ENCODE peak calls at places on chromosomes 1 and 21, in eight cellular contexts. O, T, Z, W, H, K, N and X are unnamed samples.
A peak's percentile ranks its signal among the peaks of the same experiment; 100 is the strongest.

GRCh38 chr1:201639391-201639790 is 100.5 kb downstream of the NAV1 start:
- DNase-seq in W (no peak), K (no peak), O (no peak), H (no peak), T (no peak), N (no peak), Z (no peak), X (no peak)

GRCh38 chr1:34132161-34132420 is 32.9 kb downstream of the CSMD2 start:
- DNase-seq in T (no peak), O (peak; percentile 4), W (no peak), N (no peak), K (peak; percentile 21), Z (no peak), H (no peak), X (no peak)

GRCh38 chr1:110421159-110421777 is 13.8 kb upstream of the LAMTOR5 start:
- DNase-seq in Z (no peak), O (no peak), H (peak; percentile 49), T (no peak), W (peak; percentile 61), N (no peak), K (no peak), X (no peak)

GRCh38 chr1:44289530-44289929 is 65.5 kb downstream of the ERI3 start:
- DNase-seq in T (no peak), K (no peak), W (no peak), N (no peak), H (no peak), O (no peak), Z (no peak), X (no peak)

GRCh38 chr1:174262747-174263241 is 103.5 kb downstream of the RABGAP1L start:
- DNase-seq in O (no peak), H (peak; percentile 59), K (no peak), N (no peak), W (peak; percentile 68), Z (no peak), T (no peak), X (peak; percentile 15)

GRCh38 chr1:10724948-10725852 is 71.2 kb downstream of the CASZ1 start:
- DNase-seq in T (peak; percentile 93), K (no peak), H (no peak), O (no peak), Z (no peak), N (peak; percentile 93), W (peak; percentile 36), X (no peak)

GRCh38 chr1:117584181-117584580 is 21.7 kb upstream of the TENT5C start:
- DNase-seq in W (no peak), T (no peak), N (no peak), K (no peak), Z (no peak), H (no peak), O (no peak), X (no peak)

GRCh38 chr1:40939320-40940059 is 40.0 kb upstream of the CTPS1 start:
- DNase-seq in Z (no peak), K (no peak), O (no peak), W (peak; percentile 16), N (peak; percentile 27), T (no peak), H (peak; percentile 51), X (no peak)

GRCh38 chr1:172699111-172699510 is 40.2 kb downstream of the FASLG start:
- DNase-seq in N (no peak), H (peak; percentile 34), O (no peak), T (no peak), W (peak; percentile 73), Z (peak; percentile 82), K (no peak), X (peak; percentile 72)

GRCh38 chr1:84763912-84764675 is 73.8 kb upstream of the SSX2IP start:
- DNase-seq in N (no peak), W (no peak), H (no peak), O (no peak), T (no peak), K (no peak), Z (no peak), X (no peak)

GRCh38 chr1:18681423-18681835 is 50.8 kb downstream of the PAX7 start:
- DNase-seq in Z (no peak), W (peak; percentile 26), K (no peak), N (no peak), O (no peak), H (peak; percentile 2), T (no peak), X (peak; percentile 19)

GRCh38 chr1:176533020-176533419 is 70.0 kb downstream of the PAPPA2 start:
- DNase-seq in N (no peak), K (no peak), W (no peak), O (no peak), Z (no peak), H (no peak), T (no peak), X (no peak)

GRCh38 chr1:218371927-218372672 is 27.0 kb downstream of the TGFB2 start:
- DNase-seq in W (peak; percentile 70), T (no peak), N (no peak), K (no peak), Z (no peak), H (peak; percentile 68), O (no peak), X (no peak)

GRCh38 chr1:31748265-31748859 is 15.8 kb downstream of the ADGRB2 start:
- DNase-seq in Z (no peak), H (peak; percentile 20), K (no peak), O (no peak), T (no peak), N (no peak), W (no peak), X (no peak)

GRCh38 chr1:235923466-235924008 is 56.8 kb upstream of the LYST start:
- DNase-seq in O (no peak), N (peak; percentile 29), T (no peak), H (peak; percentile 87), Z (peak; percentile 45), K (no peak), W (no peak), X (peak; percentile 38)

GRCh38 chr21:37878946-37879660 is 37.2 kb downstream of the KCNJ6 start:
- DNase-seq in N (no peak), H (peak; percentile 58), T (no peak), W (peak; percentile 95), O (no peak), K (peak; percentile 65), Z (no peak), X (no peak)

GRCh38 chr1:204408074-204408507 is 3.5 kb downstream of the PPP1R15B start:
- DNase-seq in O (peak; percentile 91), T (peak; percentile 87), W (peak; percentile 80), Z (peak; percentile 39), K (no peak), H (peak; percentile 70), N (peak; percentile 97), X (peak; percentile 42)

GRCh38 chr21:46058339-46059145 is 39.4 kb upstream of the COL6A2 start:
- DNase-seq in W (no peak), N (no peak), O (no peak), T (peak; percentile 59), H (no peak), Z (no peak), K (peak; percentile 22), X (no peak)

GRCh38 chr1:8302181-8302681 is 15.7 kb upstream of the SLC45A1 start:
- DNase-seq in W (peak; percentile 77), O (no peak), Z (no peak), H (no peak), N (no peak), T (no peak), K (no peak), X (no peak)

GRCh38 chr1:50774759-50775351 is 185.2 kb downstream of the FAF1 start:
- DNase-seq in Z (no peak), H (peak; percentile 67), O (no peak), N (no peak), T (no peak), K (no peak), W (peak; percentile 45), X (peak; percentile 26)

GRCh38 chr21:46057710-46058241 is 40.1 kb upstream of the COL6A2 start:
- DNase-seq in T (peak; percentile 69), K (peak; percentile 34), W (no peak), O (no peak), N (no peak), H (no peak), Z (no peak), X (no peak)

GRCh38 chr1:219000606-219001005 is 173.1 kb upstream of the LYPLAL1 start:
- DNase-seq in K (no peak), H (no peak), T (no peak), Z (no peak), W (peak; percentile 45), O (no peak), N (no peak), X (no peak)

GRCh38 chr1:235199441-235199840 is 38.4 kb upstream of the RBM34 start:
- DNase-seq in K (no peak), Z (no peak), O (no peak), N (peak; percentile 22), W (peak; percentile 42), H (peak; percentile 53), T (no peak), X (no peak)

GRCh38 chr21:31873696-31874599 is 1.1 kb downstream of the HUNK start:
- DNase-seq in K (peak; percentile 82), H (peak; percentile 28), O (no peak), W (peak; percentile 25), Z (no peak), T (peak; percentile 85), N (peak; percentile 22), X (no peak)

GRCh38 chr1:2412773-2413494 is 570 bp upstream of the PEX10 start:
- DNase-seq in O (peak; percentile 75), W (peak; percentile 50), N (peak; percentile 26), Z (no peak), T (no peak), K (no peak), H (peak; percentile 61), X (no peak)

GRCh38 chr1:227938276-227938675 is 9.5 kb downstream of the WNT9A start:
- DNase-seq in Z (no peak), O (no peak), N (no peak), T (no peak), W (no peak), K (no peak), H (no peak), X (no peak)
- H3K4me1 ChIP-seq in Z (no peaks in the 10 kb centered on the region), O (peaks cover 19% of the 10 kb centered on the region), N (no peaks in the 10 kb centered on the region), T (no peaks in the 10 kb centered on the region), W (no peaks in the 10 kb centered on the region), K (no peaks in the 10 kb centered on the region), H (peaks cover 24% of the 10 kb centered on the region), X (no peaks in the 10 kb centered on the region)

GRCh38 chr1:1171551-1172340 is 1.9 kb upstream of the TTLL10 start:
- DNase-seq in Z (peak; percentile 70), K (no peak), N (no peak), H (no peak), W (no peak), O (no peak), T (peak; percentile 64), X (no peak)
- H3K4me1 ChIP-seq in Z (peaks cover 41% of the 10 kb centered on the region), K (no peaks in the 10 kb centered on the region), N (no peaks in the 10 kb centered on the region), H (peaks cover 69% of the 10 kb centered on the region), W (no peaks in the 10 kb centered on the region), O (peaks cover 7% of the 10 kb centered on the region), T (no peaks in the 10 kb centered on the region), X (peaks cover 47% of the 10 kb centered on the region)

GRCh38 chr1:151715726-151716404 is 738 bp downstream of the CELF3 start:
- DNase-seq in H (no peak), K (no peak), N (no peak), W (no peak), O (no peak), Z (no peak), T (no peak), X (no peak)
- H3K4me1 ChIP-seq in H (peaks cover 9% of the 10 kb centered on the region), K (no peaks in the 10 kb centered on the region), N (peaks cover 18% of the 10 kb centered on the region), W (no peaks in the 10 kb centered on the region), O (peaks cover 24% of the 10 kb centered on the region), Z (peaks cover 7% of the 10 kb centered on the region), T (no peaks in the 10 kb centered on the region), X (peaks cover 14% of the 10 kb centered on the region)

DNA sequence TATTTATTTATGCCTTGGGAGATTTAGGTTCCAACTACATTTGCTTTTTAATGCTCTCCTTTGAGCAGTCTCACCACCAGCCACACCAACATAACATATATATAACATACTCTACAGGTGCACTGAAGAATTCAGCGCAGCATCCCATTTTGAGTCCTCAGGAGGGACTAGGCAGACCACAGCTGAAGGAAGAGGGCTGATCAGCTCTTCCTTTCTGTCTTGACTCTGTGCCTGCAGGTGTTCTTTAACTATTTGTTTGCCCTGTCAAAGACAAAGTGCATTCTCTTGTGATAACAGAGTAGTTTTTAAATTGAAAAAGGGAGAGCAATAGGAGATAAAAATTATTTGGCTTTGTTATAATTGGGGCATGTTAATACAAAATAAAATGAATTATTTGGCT is 17.0 kb downstream of the HIPK1 start:
- DNase-seq in N (no peak), H (no peak), T (no peak), Z (no peak), K (no peak), O (no peak), W (no peak), X (no peak)
- H3K4me1 ChIP-seq in N (peaks cover 34% of the 10 kb centered on the region), H (no peaks in the 10 kb centered on the region), T (peaks cover 3% of the 10 kb centered on the region), Z (peaks cover 73% of the 10 kb centered on the region), K (peaks cover 24% of the 10 kb centered on the region), O (peaks cover 27% of the 10 kb centered on the region), W (no peaks in the 10 kb centered on the region), X (peaks cover 85% of the 10 kb centered on the region)